ENCODE peak calls at places on chromosome 1, in nine cellular contexts. J is heart left ventricle, A is ovary, Z is tibial nerve, M is adrenal gland, W is breast epithelium, Y is thyroid gland, Q is sigmoid colon, X is transverse colon. P is an unnamed sample.

GRCh38 chr1:9653195-9653782 is 1.8 kb downstream of the PIK3CD start:
- DNase-seq in J (no peak), A (no peak), Z (no peak), M (no peak), W (no peak), Y (no peak), Q (no peak), X (no peak), P (no peak)

GRCh38 chr1:2788506-2789163 is 12.9 kb downstream of the TTC34 start:
- DNase-seq in J (no peak), A (no peak), Z (no peak), M (peak), W (peak), Y (no peak), Q (peak), X (no peak), P (peak)

GRCh38 chr1:153741946-153742345 is 14.1 kb downstream of the INTS3 start:
- DNase-seq in J (no peak), A (no peak), Z (no peak), M (no peak), W (no peak), Y (no peak), Q (no peak), X (no peak), P (no peak)

GRCh38 chr1:183989078-183989577 is 48.4 kb downstream of the COLGALT2 start:
- DNase-seq in J (peak), A (no peak), Z (no peak), M (peak), W (no peak), Y (peak), Q (no peak), X (no peak), P (no peak)

GRCh38 chr1:21436488-21437340 is 3.2 kb upstream of the NBPF3 start:
- DNase-seq in J (no peak), A (no peak), Z (no peak), M (peak), W (no peak), Y (peak), Q (no peak), X (peak), P (no peak)

GRCh38 chr1:216686860-216687545 is 36.2 kb downstream of the ESRRG start:
- DNase-seq in J (peak), A (no peak), Z (no peak), M (peak), W (no peak), Y (no peak), Q (no peak), X (no peak), P (no peak)

GRCh38 chr1:203084588-203085527 is 954 bp downstream of the MYOG start:
- DNase-seq in J (no peak), A (no peak), Z (no peak), M (no peak), W (no peak), Y (no peak), Q (peak), X (no peak), P (no peak)

GRCh38 chr1:218444173-218444572 is 99.0 kb downstream of the TGFB2 start:
- DNase-seq in J (no peak), A (no peak), Z (no peak), M (no peak), W (no peak), Y (no peak), Q (no peak), X (no peak), P (no peak)

GRCh38 chr1:62218603-62219002 is 24.0 kb downstream of the L1TD1 start:
- DNase-seq in J (no peak), A (no peak), Z (no peak), M (no peak), W (no peak), Y (no peak), Q (no peak), X (no peak), P (no peak)

GRCh38 chr1:19715334-19716203 is 50.9 kb downstream of the HTR6 start:
- DNase-seq in J (peak), A (peak), Z (peak), M (peak), W (peak), Y (peak), Q (peak), X (peak), P (peak)

GRCh38 chr1:115426271-115426771 is 88.3 kb upstream of the NGF start:
- DNase-seq in J (peak), A (peak), Z (peak), M (peak), W (no peak), Y (peak), Q (peak), X (no peak), P (no peak)

GRCh38 chr1:11158720-11159321 is 30.3 kb upstream of the ANGPTL7 start:
- DNase-seq in J (no peak), A (no peak), Z (no peak), M (no peak), W (no peak), Y (no peak), Q (peak), X (no peak), P (no peak)

GRCh38 chr1:161139765-161140164 is 7.3 kb upstream of the DEDD start:
- DNase-seq in J (no peak), A (no peak), Z (no peak), M (no peak), W (no peak), Y (no peak), Q (no peak), X (no peak), P (no peak)

GRCh38 chr1:100989306-100990077 is 36.1 kb downstream of the DPH5 start:
- DNase-seq in J (no peak), A (no peak), Z (no peak), M (no peak), W (no peak), Y (no peak), Q (no peak), X (no peak), P (no peak)

GRCh38 chr1:2499260-2499659 is 23.2 kb downstream of the PLCH2 start:
- DNase-seq in J (no peak), A (no peak), Z (no peak), M (no peak), W (no peak), Y (no peak), Q (no peak), X (no peak), P (no peak)

GRCh38 chr1:18996548-18997177 is 40.2 kb upstream of the IFFO2 start:
- DNase-seq in J (no peak), A (no peak), Z (no peak), M (no peak), W (no peak), Y (no peak), Q (no peak), X (no peak), P (no peak)

GRCh38 chr1:3142236-3142635 is 73.2 kb downstream of the PRDM16 start:
- DNase-seq in J (no peak), A (no peak), Z (no peak), M (no peak), W (no peak), Y (no peak), Q (no peak), X (no peak), P (no peak)

GRCh38 chr1:165543651-165544452 is at the start of gene LRRC52:
- DNase-seq in J (peak), A (peak), Z (no peak), M (peak), W (peak), Y (peak), Q (no peak), X (no peak), P (no peak)

GRCh38 chr1:41957568-41957967 is 38.8 kb upstream of the HIVEP3 start:
- DNase-seq in J (peak), A (no peak), Z (no peak), M (peak), W (no peak), Y (no peak), Q (no peak), X (no peak), P (no peak)

GRCh38 chr1:67715819-67716218 is 30.8 kb downstream of the GADD45A start:
- DNase-seq in J (no peak), A (no peak), Z (no peak), M (no peak), W (no peak), Y (no peak), Q (no peak), X (no peak), P (no peak)

GRCh38 chr1:54069792-54070548 is 16.6 kb downstream of the TCEANC2 start:
- DNase-seq in J (no peak), A (no peak), Z (no peak), M (no peak), W (no peak), Y (no peak), Q (no peak), X (no peak), P (no peak)

DNA sequence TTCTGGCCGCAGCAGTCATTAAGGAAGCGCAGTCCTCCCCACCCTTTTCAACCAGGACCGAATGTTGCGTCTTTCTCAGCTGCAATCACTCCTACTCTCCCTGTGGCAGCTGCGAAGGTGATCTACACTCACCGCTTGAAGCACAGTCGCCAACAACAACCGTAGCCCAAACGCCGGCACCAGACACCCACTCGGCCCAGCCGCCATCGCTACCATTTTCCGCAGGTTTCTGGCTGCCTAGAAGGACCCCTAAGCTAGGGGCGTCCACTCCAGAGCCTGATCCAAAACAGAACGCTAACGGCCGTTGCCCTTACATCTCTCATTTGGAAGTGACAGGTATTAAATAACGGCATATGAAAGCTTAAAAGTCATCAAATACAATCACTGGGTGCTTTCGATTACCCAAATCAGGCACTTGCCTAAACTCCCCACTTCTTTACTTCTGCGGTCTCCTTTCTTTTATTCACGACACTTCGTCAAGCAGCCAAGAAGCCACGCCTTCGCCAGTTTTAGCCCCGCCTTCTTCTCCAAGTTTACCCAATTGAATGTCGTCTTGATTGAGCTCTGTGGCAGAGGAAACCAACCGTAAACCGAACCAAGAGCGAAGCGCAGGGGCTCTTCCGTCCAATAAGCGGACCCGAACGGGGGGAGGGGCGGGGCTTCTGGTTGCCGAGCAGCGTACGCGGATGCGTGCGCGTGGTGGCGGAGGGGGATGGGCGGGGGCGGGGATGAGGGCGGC is at the start of gene SELENOF:
- DNase-seq in J (peak), A (peak), Z (peak), M (peak), W (peak), Y (peak), Q (peak), X (peak), P (peak)
- TF ChIP-seq POLR2A in J (peak), A (no peak), Z (no peak), M (peak), W (no peak), Y (peak), Q (no peak), X (peak), P (no peak)

GRCh38 chr1:156083800-156084790 is 1.8 kb upstream of the MEX3A start:
- DNase-seq in J (no peak), A (no peak), Z (no peak), M (no peak), W (no peak), Y (no peak), Q (no peak), X (no peak), P (no peak)

GRCh38 chr1:156079762-156080597 is 2.3 kb downstream of the MEX3A start:
- DNase-seq in J (no peak), A (peak), Z (no peak), M (no peak), W (no peak), Y (no peak), Q (no peak), X (no peak), P (no peak)

GRCh38 chr1:156081174-156082110 is 823 bp downstream of the MEX3A start:
- DNase-seq in J (no peak), A (peak), Z (no peak), M (no peak), W (no peak), Y (no peak), Q (no peak), X (no peak), P (no peak)

GRCh38 chr1:156080598-156081173 is 1.6 kb downstream of the MEX3A start:
- DNase-seq in J (no peak), A (no peak), Z (no peak), M (no peak), W (no peak), Y (no peak), Q (no peak), X (no peak), P (no peak)

GRCh38 chr1:156082111-156083091 is at the start of gene MEX3A:
- DNase-seq in J (peak), A (peak), Z (no peak), M (peak), W (peak), Y (peak), Q (peak), X (peak), P (peak)
- TF ChIP-seq POLR2A in J (peak), A (peak), Z (no peak), M (no peak), W (no peak), Y (no peak), Q (no peak), X (no peak), P (no peak)

GRCh38 chr1:210650403-210650802 is 321.7 kb downstream of the HHAT start:
- DNase-seq in J (no peak), A (no peak), Z (no peak), M (no peak), W (no peak), Y (no peak), Q (no peak), X (no peak), P (no peak)
- TF ChIP-seq POLR2A in J (no peak), A (no peak), Z (no peak), M (no peak), W (no peak), Y (no peak), Q (no peak), X (no peak), P (no peak)

GRCh38 chr1:212186427-212187207 is 98.6 kb upstream of the PPP2R5A start:
- DNase-seq in J (no peak), A (no peak), Z (no peak), M (no peak), W (no peak), Y (no peak), Q (no peak), X (peak), P (peak)
- TF ChIP-seq POLR2A in J (no peak), A (no peak), Z (no peak), M (no peak), W (no peak), Y (no peak), Q (no peak), X (no peak), P (no peak)

DNA sequence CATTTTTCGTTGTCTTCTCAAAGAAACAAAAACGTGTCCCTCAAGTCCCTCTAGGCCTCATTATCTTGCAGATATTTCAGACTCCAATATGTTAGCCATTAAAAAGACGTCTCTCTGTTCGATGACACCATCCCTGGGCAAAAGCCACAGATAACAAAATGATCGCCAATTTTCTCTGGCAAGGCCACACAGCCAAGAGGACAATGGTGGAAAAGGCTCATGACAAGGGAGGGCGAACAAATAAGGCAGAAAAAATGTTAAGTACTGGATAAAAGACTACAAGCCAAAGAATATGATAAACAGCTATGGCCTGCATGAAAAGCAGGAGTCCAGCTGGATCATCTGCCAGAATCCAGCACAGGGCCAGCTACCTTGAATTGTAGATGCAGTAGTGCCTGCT is 82.9 kb downstream of the TBX15 start:
- DNase-seq in J (no peak), A (no peak), Z (peak), M (no peak), W (no peak), Y (peak), Q (no peak), X (no peak), P (no peak)
- TF ChIP-seq POLR2A in J (no peak), A (no peak), Z (no peak), M (no peak), W (no peak), Y (no peak), Q (no peak), X (no peak), P (no peak)

GRCh38 chr1:1069061-1069710 is 4.9 kb downstream of the RNF223 start:
- DNase-seq in J (peak), A (peak), Z (no peak), M (peak), W (peak), Y (peak), Q (no peak), X (peak), P (peak)
- TF ChIP-seq POLR2A in J (no peak), A (no peak), Z (no peak), M (no peak), W (no peak), Y (peak), Q (no peak), X (peak), P (peak)

DNA sequence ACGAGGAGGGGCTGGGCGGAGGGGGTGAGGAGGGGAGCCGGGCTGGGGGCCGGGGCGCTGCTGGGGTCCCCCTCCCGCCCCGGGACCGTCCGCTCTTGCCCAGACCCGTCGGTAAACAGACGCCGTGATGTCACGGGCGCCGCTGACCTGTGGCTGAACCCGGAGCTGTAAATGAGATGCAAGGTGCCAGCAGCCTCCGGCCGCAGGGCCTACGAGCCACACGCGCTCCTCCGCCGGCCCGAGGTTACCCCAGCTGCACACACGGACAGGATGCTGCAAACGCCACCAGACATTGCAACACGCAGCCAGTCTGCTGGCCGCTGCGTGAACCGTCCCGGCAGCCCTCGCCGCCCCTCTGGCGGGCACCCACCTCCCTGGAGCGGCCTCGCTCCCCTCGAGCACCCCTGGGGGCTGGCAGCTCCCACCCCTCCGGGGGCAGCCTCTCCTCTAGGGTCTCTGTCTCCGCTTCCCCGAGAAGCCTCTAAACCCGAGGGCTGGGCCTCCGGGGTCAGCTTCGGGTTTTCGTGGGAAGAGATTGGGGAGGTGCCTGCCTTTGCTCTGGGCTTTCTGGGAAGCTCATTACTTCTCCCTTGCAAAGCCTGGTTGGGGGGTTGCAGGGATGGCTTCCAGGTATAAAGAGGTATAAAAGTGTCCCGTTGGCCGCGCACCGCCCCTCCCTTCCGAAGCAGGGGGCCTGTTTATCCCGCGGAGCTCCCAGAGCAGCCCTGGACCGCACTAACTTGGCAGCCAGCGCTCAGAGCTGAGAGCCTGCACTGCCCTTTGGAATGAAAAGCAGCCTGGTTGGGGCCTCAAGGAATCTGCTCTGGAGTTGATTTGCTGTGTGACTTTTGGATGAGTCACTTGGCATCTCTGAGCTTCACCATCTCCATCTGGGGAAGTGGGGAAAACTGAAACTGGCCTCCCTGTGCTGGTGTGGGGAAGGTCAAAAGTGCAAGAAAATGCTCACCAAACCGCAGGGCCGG is 21.9 kb downstream of the DHRS3 start:
- DNase-seq in J (peak), A (peak), Z (peak), M (peak), W (peak), Y (peak), Q (peak), X (peak), P (peak)
- TF ChIP-seq POLR2A in J (peak), A (no peak), Z (no peak), M (no peak), W (no peak), Y (peak), Q (peak), X (peak), P (no peak)

P was measured in Peyer's patch.